ENCODE peak calls at places on chromosomes 3 and 15, in five cellular contexts. One of them, this sample, is unnamed.

GRCh38 chr15:39172380-39173281 is 408.2 kb upstream of the THBS1 start:
- DNase-seq in pancreas: no peak
- DNase-seq in heart left ventricle: no peak
- DNase-seq in breast epithelium: peak; percentile 64
- DNase-seq in NT2/D1: no peak
- DNase-seq in this sample: peak; percentile 18

GRCh38 chr15:49044761-49045571 is 1.3 kb downstream of the SECISBP2L start:
- DNase-seq in pancreas: no peak
- DNase-seq in heart left ventricle: no peak
- DNase-seq in breast epithelium: no peak
- DNase-seq in NT2/D1: no peak
- DNase-seq in this sample: no peak

GRCh38 chr3:159112724-159113123 is 310.9 kb downstream of the MFSD1 start:
- DNase-seq in pancreas: no peak
- DNase-seq in heart left ventricle: no peak
- DNase-seq in breast epithelium: no peak
- DNase-seq in NT2/D1: no peak
- DNase-seq in this sample: no peak

GRCh38 chr3:149339931-149340309 is 6.5 kb upstream of the TM4SF18 start:
- DNase-seq in pancreas: peak; percentile 69
- DNase-seq in heart left ventricle: peak; percentile 79
- DNase-seq in breast epithelium: peak; percentile 84
- DNase-seq in NT2/D1: peak; percentile 69
- DNase-seq in this sample: peak; percentile 90

GRCh38 chr15:85580914-85581313 is 200.5 kb downstream of the AKAP13 start:
- DNase-seq in pancreas: peak; percentile 68
- DNase-seq in heart left ventricle: peak; percentile 73
- DNase-seq in breast epithelium: no peak
- DNase-seq in NT2/D1: no peak
- DNase-seq in this sample: peak; percentile 33

GRCh38 chr3:14131134-14131533 is 6.3 kb downstream of the TMEM43 start:
- DNase-seq in pancreas: no peak
- DNase-seq in heart left ventricle: no peak
- DNase-seq in breast epithelium: no peak
- DNase-seq in NT2/D1: no peak
- DNase-seq in this sample: peak; percentile 35

GRCh38 chr3:141239551-141240281 is 8.1 kb downstream of the PXYLP1 start:
- DNase-seq in pancreas: no peak
- DNase-seq in heart left ventricle: no peak
- DNase-seq in breast epithelium: no peak
- DNase-seq in NT2/D1: no peak
- DNase-seq in this sample: no peak

GRCh38 chr3:9420850-9421549 is 23.6 kb downstream of the SETD5 start:
- DNase-seq in pancreas: no peak
- DNase-seq in heart left ventricle: no peak
- DNase-seq in breast epithelium: no peak
- DNase-seq in NT2/D1: no peak
- DNase-seq in this sample: no peak

GRCh38 chr15:66760968-66761722 is 59.1 kb downstream of the SMAD6 start:
- DNase-seq in pancreas: no peak
- DNase-seq in heart left ventricle: no peak
- DNase-seq in breast epithelium: no peak
- DNase-seq in NT2/D1: no peak
- DNase-seq in this sample: peak; percentile 76

GRCh38 chr3:151008699-151009098 is 36.2 kb upstream of the CLRN1 start:
- DNase-seq in pancreas: no peak
- DNase-seq in heart left ventricle: no peak
- DNase-seq in breast epithelium: no peak
- DNase-seq in NT2/D1: no peak
- DNase-seq in this sample: no peak

GRCh38 chr15:52717924-52718323 is 38.7 kb upstream of the ATOSA start:
- DNase-seq in pancreas: no peak
- DNase-seq in heart left ventricle: no peak
- DNase-seq in breast epithelium: no peak
- DNase-seq in NT2/D1: no peak
- DNase-seq in this sample: no peak

GRCh38 chr3:54818942-54819341 is 108.9 kb downstream of the LRTM1 start:
- DNase-seq in pancreas: no peak
- DNase-seq in heart left ventricle: no peak
- DNase-seq in breast epithelium: no peak
- DNase-seq in NT2/D1: no peak
- DNase-seq in this sample: no peak

GRCh38 chr3:16059700-16060357 is 114.7 kb upstream of the GALNT15 start:
- DNase-seq in pancreas: no peak
- DNase-seq in heart left ventricle: no peak
- DNase-seq in breast epithelium: no peak
- DNase-seq in NT2/D1: no peak
- DNase-seq in this sample: no peak

GRCh38 chr3:129824926-129825541 is 68.5 kb downstream of the TMCC1 start:
- DNase-seq in pancreas: no peak
- DNase-seq in heart left ventricle: no peak
- DNase-seq in breast epithelium: no peak
- DNase-seq in NT2/D1: peak; percentile 75
- DNase-seq in this sample: peak; percentile 20

GRCh38 chr15:100060276-100060926 is 281.4 kb downstream of the ADAMTS17 start:
- DNase-seq in pancreas: no peak
- DNase-seq in heart left ventricle: no peak
- DNase-seq in breast epithelium: peak; percentile 86
- DNase-seq in NT2/D1: no peak
- DNase-seq in this sample: no peak

GRCh38 chr3:38644016-38644661 is 5.3 kb downstream of the SCN5A start:
- DNase-seq in pancreas: no peak
- DNase-seq in heart left ventricle: no peak
- DNase-seq in breast epithelium: peak; percentile 2
- DNase-seq in NT2/D1: no peak
- DNase-seq in this sample: no peak

GRCh38 chr3:96300743-96301142 is 513.7 kb upstream of the EPHA6 start:
- DNase-seq in pancreas: no peak
- DNase-seq in heart left ventricle: no peak
- DNase-seq in breast epithelium: no peak
- DNase-seq in NT2/D1: no peak
- DNase-seq in this sample: no peak

GRCh38 chr3:24254649-24255048 is 240.0 kb downstream of the THRB start:
- DNase-seq in pancreas: no peak
- DNase-seq in heart left ventricle: no peak
- DNase-seq in breast epithelium: no peak
- DNase-seq in NT2/D1: no peak
- DNase-seq in this sample: no peak

GRCh38 chr3:137970914-137971831 is 38.8 kb upstream of the CLDN18 start:
- DNase-seq in pancreas: peak; percentile 93
- DNase-seq in heart left ventricle: peak; percentile 83
- DNase-seq in breast epithelium: peak; percentile 45
- DNase-seq in NT2/D1: peak; percentile 68
- DNase-seq in this sample: peak; percentile 89

GRCh38 chr3:128875556-128876120 is 3.8 kb upstream of the ACAD9 start:
- DNase-seq in pancreas: peak; percentile 60
- DNase-seq in heart left ventricle: no peak
- DNase-seq in breast epithelium: no peak
- DNase-seq in NT2/D1: no peak
- DNase-seq in this sample: peak; percentile 36

GRCh38 chr3:46864051-46864881 is 1.0 kb upstream of the MYL3 start:
- DNase-seq in pancreas: peak; percentile 39
- DNase-seq in heart left ventricle: peak; percentile 59
- DNase-seq in breast epithelium: no peak
- DNase-seq in NT2/D1: no peak
- DNase-seq in this sample: peak; percentile 41

DNA sequence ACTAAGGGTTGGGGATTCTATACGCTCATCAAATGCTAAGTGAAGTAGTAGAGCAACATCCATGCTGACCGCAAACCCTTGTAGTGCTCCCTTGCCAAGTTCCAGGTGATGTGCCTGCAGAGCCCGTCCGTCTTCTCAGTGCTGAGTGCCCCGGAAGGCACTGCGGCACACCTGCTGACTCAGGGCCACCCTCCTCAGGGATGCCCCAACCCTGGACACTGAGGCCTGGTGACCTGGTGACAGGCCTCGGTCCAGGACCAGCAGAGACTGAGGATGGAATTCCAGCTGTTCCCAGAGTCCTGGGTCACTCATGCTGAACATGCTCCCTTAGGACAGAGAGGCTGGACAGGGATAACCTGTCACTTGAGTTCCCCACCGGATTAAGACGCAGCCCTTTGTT is 422.5 kb downstream of the OCA2 start:
- DNase-seq in pancreas: no peak
- DNase-seq in heart left ventricle: no peak
- DNase-seq in breast epithelium: no peak
- DNase-seq in NT2/D1: no peak
- DNase-seq in this sample: no peak
- H3K9me3 ChIP-seq in pancreas: no peaks in the 10 kb centered on the region
- H3K9me3 ChIP-seq in heart left ventricle: no peaks in the 10 kb centered on the region
- H3K9me3 ChIP-seq in breast epithelium: no peaks in the 10 kb centered on the region
- H3K9me3 ChIP-seq in NT2/D1: no peaks in the 10 kb centered on the region
- H3K9me3 ChIP-seq in this sample: no peaks in the 10 kb centered on the region

GRCh38 chr15:56232058-56232457 is 11.6 kb downstream of the RFX7 start:
- DNase-seq in pancreas: no peak
- DNase-seq in heart left ventricle: no peak
- DNase-seq in breast epithelium: no peak
- DNase-seq in NT2/D1: no peak
- DNase-seq in this sample: no peak
- H3K9me3 ChIP-seq in pancreas: no peaks in the 10 kb centered on the region
- H3K9me3 ChIP-seq in heart left ventricle: peaks cover 25% of the 10 kb centered on the region
- H3K9me3 ChIP-seq in breast epithelium: peaks cover 36% of the 10 kb centered on the region
- H3K9me3 ChIP-seq in NT2/D1: peaks cover 70% of the 10 kb centered on the region
- H3K9me3 ChIP-seq in this sample: peaks cover 6% of the 10 kb centered on the region

DNA sequence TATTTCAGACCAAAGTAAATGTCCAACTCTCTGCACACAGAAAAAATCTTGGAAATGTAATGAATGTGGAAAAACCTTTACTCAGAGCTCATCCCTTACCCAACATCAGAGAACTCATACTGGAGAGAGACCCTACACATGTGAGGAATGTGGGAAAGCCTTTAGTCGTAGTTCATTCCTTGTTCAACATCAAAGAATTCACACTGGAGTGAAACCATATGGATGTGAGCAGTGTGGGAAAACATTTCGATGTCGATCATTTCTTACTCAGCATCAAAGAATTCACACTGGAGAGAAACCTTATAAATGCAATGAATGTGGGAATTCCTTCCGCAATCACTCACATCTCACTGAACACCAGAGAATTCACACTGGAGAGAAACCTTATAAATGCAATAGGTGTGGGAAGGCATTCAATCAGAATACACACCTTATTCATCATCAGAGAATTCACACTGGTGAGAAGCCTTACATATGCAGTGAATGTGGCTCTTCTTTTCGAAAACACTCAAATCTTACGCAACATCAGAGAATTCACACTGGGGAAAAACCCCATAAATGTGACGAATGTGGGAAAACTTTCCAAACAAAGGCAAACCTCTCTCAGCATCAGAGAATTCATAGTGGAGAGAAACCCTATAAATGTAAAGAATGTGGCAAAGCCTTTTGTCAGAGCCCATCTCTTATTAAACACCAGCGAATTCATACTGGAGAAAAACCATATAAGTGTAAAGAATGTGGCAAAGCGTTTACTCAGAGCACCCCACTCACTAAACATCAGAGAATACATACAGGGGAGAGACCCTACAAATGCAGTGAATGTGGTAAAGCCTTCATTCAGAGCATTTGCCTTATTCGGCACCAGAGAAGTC is 8.0 kb upstream of the ZNF501 start:
- DNase-seq in pancreas: no peak
- DNase-seq in heart left ventricle: no peak
- DNase-seq in breast epithelium: no peak
- DNase-seq in NT2/D1: no peak
- DNase-seq in this sample: no peak
- H3K9me3 ChIP-seq in pancreas: peaks cover 15% of the 10 kb centered on the region
- H3K9me3 ChIP-seq in heart left ventricle: peaks cover 97% of the 10 kb centered on the region
- H3K9me3 ChIP-seq in breast epithelium: peaks cover 99% of the 10 kb centered on the region
- H3K9me3 ChIP-seq in NT2/D1: peaks cover 97% of the 10 kb centered on the region
- H3K9me3 ChIP-seq in this sample: peaks cover 26% of the 10 kb centered on the region

DNA sequence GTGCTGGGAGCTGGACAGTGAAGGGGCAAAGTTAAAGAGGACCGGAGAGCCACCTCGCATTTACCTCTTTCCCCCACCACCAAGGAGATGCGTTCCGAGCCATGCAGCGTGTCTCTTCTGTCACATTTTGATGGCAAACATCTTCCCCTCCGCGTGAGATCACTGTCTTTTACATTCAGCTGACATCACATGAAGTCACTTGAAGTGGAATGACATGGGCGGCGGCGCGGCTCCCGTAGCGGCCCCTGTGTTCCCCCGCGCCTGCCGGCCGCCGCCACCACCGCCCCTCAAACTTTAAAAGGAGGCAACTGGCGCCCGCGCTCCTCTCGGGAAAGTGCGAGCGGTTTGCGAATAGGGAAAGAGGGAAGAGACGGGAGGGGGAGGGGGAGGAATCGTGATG is at the start of gene FEZF2:
- DNase-seq in pancreas: no peak
- DNase-seq in heart left ventricle: no peak
- DNase-seq in breast epithelium: no peak
- DNase-seq in NT2/D1: no peak
- DNase-seq in this sample: no peak
- H3K9me3 ChIP-seq in pancreas: no peaks in the 10 kb centered on the region
- H3K9me3 ChIP-seq in heart left ventricle: no peaks in the 10 kb centered on the region
- H3K9me3 ChIP-seq in breast epithelium: no peaks in the 10 kb centered on the region
- H3K9me3 ChIP-seq in NT2/D1: no peaks in the 10 kb centered on the region
- H3K9me3 ChIP-seq in this sample: no peaks in the 10 kb centered on the region

DNA sequence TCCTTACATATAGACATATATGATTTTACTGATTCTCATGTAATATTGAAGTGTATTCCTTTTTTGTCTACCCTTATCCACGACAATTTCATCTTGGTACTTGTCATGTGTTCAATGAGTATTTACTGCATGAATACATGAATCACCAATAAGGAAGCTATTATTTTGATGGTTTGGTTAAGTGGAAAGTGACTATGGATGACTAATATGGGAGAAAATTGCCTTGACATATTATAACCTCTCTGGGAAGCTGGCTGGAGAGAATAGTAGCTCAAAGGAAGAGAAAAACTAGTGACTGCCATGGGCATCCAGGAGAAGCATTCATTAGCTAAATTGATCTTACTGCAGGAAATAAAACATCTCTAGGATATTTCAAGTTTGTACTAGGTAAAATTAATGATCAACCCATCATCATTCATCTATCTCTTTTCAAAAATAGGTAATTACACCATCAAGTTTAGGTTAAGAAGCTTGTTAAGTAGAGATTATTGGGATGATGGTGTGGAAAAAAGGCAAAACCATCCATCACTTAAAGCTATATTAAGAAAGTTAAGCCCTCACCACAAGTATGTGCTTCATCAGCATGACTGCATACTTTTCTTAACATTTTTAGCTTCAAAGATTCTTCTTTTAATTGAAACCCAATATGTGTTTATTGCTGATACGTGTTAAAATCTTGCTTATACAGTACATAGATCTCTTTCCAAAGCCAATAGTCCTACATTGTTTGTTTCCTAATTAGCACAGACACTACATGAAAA is 455.2 kb upstream of the ARPP21 start:
- DNase-seq in pancreas: no peak
- DNase-seq in heart left ventricle: no peak
- DNase-seq in breast epithelium: no peak
- DNase-seq in NT2/D1: no peak
- DNase-seq in this sample: no peak
- H3K9me3 ChIP-seq in pancreas: no peaks in the 10 kb centered on the region
- H3K9me3 ChIP-seq in heart left ventricle: peaks cover 22% of the 10 kb centered on the region
- H3K9me3 ChIP-seq in breast epithelium: peaks cover 28% of the 10 kb centered on the region
- H3K9me3 ChIP-seq in NT2/D1: peaks cover 20% of the 10 kb centered on the region
- H3K9me3 ChIP-seq in this sample: no peaks in the 10 kb centered on the region

GRCh38 chr3:77412591-77412990 is 372.7 kb downstream of the ROBO2 start:
- DNase-seq in pancreas: no peak
- DNase-seq in heart left ventricle: no peak
- DNase-seq in breast epithelium: no peak
- DNase-seq in NT2/D1: no peak
- DNase-seq in this sample: no peak
- H3K9me3 ChIP-seq in pancreas: no peaks in the 10 kb centered on the region
- H3K9me3 ChIP-seq in heart left ventricle: no peaks in the 10 kb centered on the region
- H3K9me3 ChIP-seq in breast epithelium: no peaks in the 10 kb centered on the region
- H3K9me3 ChIP-seq in NT2/D1: peaks cover 10% of the 10 kb centered on the region
- H3K9me3 ChIP-seq in this sample: no peaks in the 10 kb centered on the region

This sample was measured in right cardiac atrium.